ENCODE peak calls at places on chromosomes 2 and 18, in ten cellular contexts. L is HEK293T; C is stimulated activated naive B cell treated with anti-CD40 and anti-IgM and Interleukin-4, amounts not matched to agents 10 μg/mL and 1 μg/mL and 100 μg/mL, for 72 hours; R is caudate nucleus; O is SJSA1; U is effector memory CD4-positive, alpha-beta T cell; S is cardiac fibroblast; B is heart left ventricle; J is dermis microvascular lymphatic vessel endothelial cell; P is stimulated activated CD8-positive, alpha-beta memory T cell treated with anti-CD3 and anti-CD28 coated beads, Interleukin-15, amount 100 ng/mL, for 1 hour. N is an unnamed sample.

GRCh38 chr18:73549236-73549635 is 598.4 kb downstream of the FBXO15 start:
- DNase-seq in L (no peak), C (no peak), R (no peak), O (no peak), U (no peak), S (no peak), B (no peak), J (no peak), P (no peak), N (no peak)

GRCh38 chr2:231877533-231878456 is 48.4 kb downstream of the NPPC start:
- DNase-seq in L (no peak), C (no peak), R (no peak), O (peak; percentile 18), U (no peak), S (peak; percentile 25), B (no peak), J (no peak), P (no peak), N (no peak)

GRCh38 chr2:211435331-211435730 is 878.9 kb downstream of the CPS1 start:
- DNase-seq in L (no peak), C (no peak), R (no peak), O (no peak), U (no peak), S (no peak), B (no peak), J (no peak), P (no peak), N (no peak)

GRCh38 chr2:70994445-70995226 is at the start of gene TEX261:
- DNase-seq in L (peak; percentile 92), C (peak; percentile 93), R (peak; percentile 70), O (peak; percentile 89), U (peak; percentile 86), S (peak; percentile 82), B (peak; percentile 95), J (peak; percentile 67), P (peak; percentile 80), N (peak; percentile 86)

GRCh38 chr18:24051256-24051947 is 36.8 kb downstream of the TTC39C start:
- DNase-seq in L (no peak), C (peak; percentile 49), R (no peak), O (peak; percentile 27), U (no peak), S (peak; percentile 25), B (no peak), J (no peak), P (no peak), N (no peak)

GRCh38 chr2:219687882-219688559 is 60.6 kb downstream of the SLC4A3 start:
- DNase-seq in L (no peak), C (no peak), R (no peak), O (no peak), U (no peak), S (no peak), B (no peak), J (no peak), P (no peak), N (no peak)

GRCh38 chr18:8996771-8997432 is 105.6 kb upstream of the NDUFV2 start:
- DNase-seq in L (no peak), C (no peak), R (no peak), O (no peak), U (no peak), S (peak; percentile 32), B (no peak), J (no peak), P (no peak), N (no peak)

GRCh38 chr18:35303610-35304009 is 13.6 kb upstream of the ZSCAN30 start:
- DNase-seq in L (no peak), C (no peak), R (no peak), O (no peak), U (no peak), S (no peak), B (no peak), J (no peak), P (no peak), N (no peak)

GRCh38 chr2:164779383-164780057 is 62.1 kb downstream of the COBLL1 start:
- DNase-seq in L (no peak), C (no peak), R (no peak), O (no peak), U (no peak), S (no peak), B (no peak), J (no peak), P (no peak), N (no peak)

GRCh38 chr2:166074430-166074829 is 53.4 kb downstream of the SCN1A start:
- DNase-seq in L (no peak), C (no peak), R (no peak), O (no peak), U (no peak), S (no peak), B (no peak), J (no peak), P (no peak), N (no peak)

GRCh38 chr2:230658877-230659652 is 53.6 kb upstream of the CAB39 start:
- DNase-seq in L (no peak), C (peak; percentile 69), R (no peak), O (no peak), U (no peak), S (no peak), B (no peak), J (no peak), P (no peak), N (no peak)

GRCh38 chr18:72543362-72544055 is 633 bp downstream of the CBLN2 start:
- DNase-seq in L (no peak), C (no peak), R (no peak), O (no peak), U (no peak), S (no peak), B (peak; percentile 55), J (no peak), P (no peak), N (no peak)

GRCh38 chr2:236172866-236173733 is 4.9 kb upstream of the GBX2 start:
- DNase-seq in L (no peak), C (no peak), R (no peak), O (no peak), U (no peak), S (no peak), B (no peak), J (no peak), P (no peak), N (no peak)

GRCh38 chr2:198273670-198274069 is 469.3 kb downstream of the PLCL1 start:
- DNase-seq in L (no peak), C (no peak), R (no peak), O (no peak), U (no peak), S (peak; percentile 17), B (no peak), J (no peak), P (no peak), N (peak; percentile 31)

GRCh38 chr2:203804070-203804469 is 63.5 kb upstream of the CTLA4 start:
- DNase-seq in L (no peak), C (no peak), R (no peak), O (peak; percentile 30), U (no peak), S (peak; percentile 99), B (no peak), J (no peak), P (no peak), N (peak; percentile 47)

GRCh38 chr2:239214725-239215124 is 186.1 kb downstream of the HDAC4 start:
- DNase-seq in L (no peak), C (no peak), R (no peak), O (no peak), U (no peak), S (no peak), B (no peak), J (no peak), P (no peak), N (no peak)

GRCh38 chr18:8801263-8801901 is 96.0 kb downstream of the MTCL1 start:
- DNase-seq in L (no peak), C (no peak), R (no peak), O (peak; percentile 98), U (no peak), S (peak; percentile 81), B (no peak), J (no peak), P (no peak), N (no peak)

GRCh38 chr2:205858781-205859478 is 176.6 kb downstream of the NRP2 start:
- DNase-seq in L (no peak), C (peak; percentile 29), R (no peak), O (no peak), U (no peak), S (peak; percentile 40), B (no peak), J (no peak), P (no peak), N (no peak)

GRCh38 chr2:62306751-62307468 is 111.0 kb downstream of the B3GNT2 start:
- DNase-seq in L (no peak), C (peak; percentile 38), R (no peak), O (no peak), U (peak; percentile 17), S (peak; percentile 42), B (no peak), J (peak; percentile 40), P (no peak), N (no peak)

GRCh38 chr18:79899609-79900435 is 51.6 kb downstream of the SLC66A2 start:
- DNase-seq in L (no peak), C (no peak), R (no peak), O (no peak), U (no peak), S (no peak), B (peak; percentile 42), J (no peak), P (no peak), N (no peak)

GRCh38 chr2:102286041-102286440 is 25.3 kb upstream of the IL1RL1 start:
- DNase-seq in L (no peak), C (no peak), R (no peak), O (no peak), U (no peak), S (no peak), B (no peak), J (no peak), P (no peak), N (no peak)

GRCh38 chr2:37323770-37324535 is 680 bp downstream of the PRKD3 start:
- DNase-seq in L (no peak), C (peak; percentile 15), R (no peak), O (peak; percentile 58), U (peak; percentile 21), S (peak; percentile 54), B (no peak), J (no peak), P (no peak), N (no peak)

GRCh38 chr2:96359310-96359709 is 23.7 kb downstream of the NCAPH start:
- DNase-seq in L (no peak), C (no peak), R (peak; percentile 8), O (no peak), U (peak; percentile 15), S (no peak), B (no peak), J (no peak), P (peak; percentile 30), N (no peak)

GRCh38 chr2:25276569-25277465 is 64.9 kb downstream of the DNMT3A start:
- DNase-seq in L (peak; percentile 26), C (peak; percentile 80), R (no peak), O (no peak), U (peak; percentile 58), S (no peak), B (peak; percentile 90), J (peak; percentile 37), P (peak; percentile 41), N (peak; percentile 65)

GRCh38 chr18:4119127-4119648 is 335.9 kb downstream of the DLGAP1 start:
- DNase-seq in L (no peak), C (no peak), R (no peak), O (no peak), U (no peak), S (no peak), B (no peak), J (no peak), P (no peak), N (no peak)

GRCh38 chr2:31762085-31762484 is 181.3 kb upstream of the SRD5A2 start:
- DNase-seq in L (no peak), C (no peak), R (no peak), O (no peak), U (no peak), S (no peak), B (no peak), J (no peak), P (no peak), N (no peak)

GRCh38 chr2:236970656-236971010 is 115.1 kb upstream of the COPS8 start:
- DNase-seq in L (no peak), C (no peak), R (no peak), O (no peak), U (no peak), S (peak; percentile 34), B (no peak), J (no peak), P (no peak), N (no peak)

GRCh38 chr18:13444430-13445240 is 226.1 kb downstream of the LDLRAD4 start:
- DNase-seq in L (no peak), C (no peak), R (no peak), O (no peak), U (no peak), S (no peak), B (no peak), J (no peak), P (no peak), N (no peak)

N was measured in occipital lobe.